ENCODE peak calls at places on chromosome 17, in four cellular contexts. A is neural crest cell, T is amniotic stem cell, Q is upper lobe of right lung. E is an unnamed sample.

GRCh38 chr17:44376124-44376523 is 12.5 kb upstream of the FAM171A2 start:
- DNase-seq in Q (no peak), A (peak), T (no peak), E (no peak)

GRCh38 chr17:45406107-45406506 is 26.6 kb downstream of the ARHGAP27 start:
- DNase-seq in Q (no peak), A (no peak), T (no peak), E (no peak)

GRCh38 chr17:78555741-78556401 is 21.3 kb downstream of the DNAH17 start:
- DNase-seq in A (no peak), T (no peak), Q (no peak), E (no peak)

GRCh38 chr17:10114931-10115535 is 83.4 kb downstream of the GAS7 start:
- DNase-seq in T (peak), A (no peak), Q (peak), E (peak)

GRCh38 chr17:61407211-61407911 is 7.7 kb downstream of the TBX2 start:
- DNase-seq in Q (peak), A (no peak), T (no peak), E (peak)

GRCh38 chr17:77720946-77721822 is 237.3 kb upstream of the TNRC6C start:
- DNase-seq in Q (no peak), T (no peak), A (no peak), E (no peak)

GRCh38 chr17:9991796-9992195 is 86.7 kb upstream of the RCVRN start:
- DNase-seq in T (no peak), A (no peak), Q (no peak), E (no peak)

GRCh38 chr17:67481808-67482207 is 104.7 kb downstream of the PITPNC1 start:
- DNase-seq in Q (no peak), T (peak), A (no peak), E (no peak)

GRCh38 chr17:72187544-72187943 is 66.7 kb downstream of the SOX9 start:
- DNase-seq in Q (no peak), A (no peak), T (no peak), E (no peak)

GRCh38 chr17:68182016-68182315 is 65.9 kb upstream of the AMZ2 start:
- DNase-seq in T (no peak), Q (no peak), A (no peak), E (no peak)

GRCh38 chr17:50924300-50924699 is 58.1 kb upstream of the TOB1 start:
- DNase-seq in Q (no peak), A (no peak), T (no peak), E (no peak)

GRCh38 chr17:43881176-43881575 is 26.2 kb downstream of the MPP2 start:
- DNase-seq in Q (no peak), T (no peak), A (no peak), E (peak)

GRCh38 chr17:15907290-15907689 is 37.6 kb upstream of the ADORA2B start:
- DNase-seq in T (no peak), A (no peak), Q (no peak), E (peak)

E was measured in mesenteric fat pad.